ENCODE peak calls at places on chromosome 10, in nine cellular contexts. One of them, this sample, is unnamed.

GRCh38 chr10:6204063-6204340 is 1.3 kb downstream of the PFKFB3 start:
- DNase-seq in nephron progenitor cell: peak
- DNase-seq in lower lobe of right lung: peak
- DNase-seq in GM13977: peak
- DNase-seq in omental fat pad: no peak
- DNase-seq in astrocyte of the cerebellum: no peak
- DNase-seq in psoas muscle: peak
- DNase-seq in tibial artery: peak
- DNase-seq in MM.1S: no peak
- DNase-seq in this sample: peak

GRCh38 chr10:86556933-86557649 is 35.5 kb upstream of the WAPL start:
- DNase-seq in nephron progenitor cell: no peak
- DNase-seq in lower lobe of right lung: no peak
- DNase-seq in GM13977: no peak
- DNase-seq in omental fat pad: no peak
- DNase-seq in astrocyte of the cerebellum: no peak
- DNase-seq in psoas muscle: no peak
- DNase-seq in tibial artery: no peak
- DNase-seq in MM.1S: no peak
- DNase-seq in this sample: no peak

GRCh38 chr10:26386800-26387199 is 51.3 kb upstream of the APBB1IP start:
- DNase-seq in nephron progenitor cell: no peak
- DNase-seq in lower lobe of right lung: no peak
- DNase-seq in GM13977: no peak
- DNase-seq in omental fat pad: no peak
- DNase-seq in astrocyte of the cerebellum: no peak
- DNase-seq in psoas muscle: no peak
- DNase-seq in tibial artery: no peak
- DNase-seq in MM.1S: no peak
- DNase-seq in this sample: no peak

GRCh38 chr10:4623757-4624420 is 202.1 kb upstream of the AKR1E2 start:
- DNase-seq in nephron progenitor cell: no peak
- DNase-seq in lower lobe of right lung: no peak
- DNase-seq in GM13977: no peak
- DNase-seq in omental fat pad: no peak
- DNase-seq in astrocyte of the cerebellum: no peak
- DNase-seq in psoas muscle: no peak
- DNase-seq in tibial artery: no peak
- DNase-seq in MM.1S: no peak
- DNase-seq in this sample: no peak

GRCh38 chr10:8392216-8392615 is 337.7 kb downstream of the GATA3 start:
- DNase-seq in nephron progenitor cell: no peak
- DNase-seq in lower lobe of right lung: no peak
- DNase-seq in GM13977: no peak
- DNase-seq in omental fat pad: no peak
- DNase-seq in astrocyte of the cerebellum: no peak
- DNase-seq in psoas muscle: no peak
- DNase-seq in tibial artery: no peak
- DNase-seq in MM.1S: no peak
- DNase-seq in this sample: no peak

GRCh38 chr10:101617102-101617823 is 29.1 kb downstream of the DPCD start:
- DNase-seq in nephron progenitor cell: no peak
- DNase-seq in lower lobe of right lung: no peak
- DNase-seq in GM13977: peak
- DNase-seq in omental fat pad: no peak
- DNase-seq in astrocyte of the cerebellum: no peak
- DNase-seq in psoas muscle: no peak
- DNase-seq in tibial artery: no peak
- DNase-seq in MM.1S: no peak
- DNase-seq in this sample: peak

GRCh38 chr10:99396471-99396870 is 34.0 kb downstream of the GOT1 start:
- DNase-seq in nephron progenitor cell: no peak
- DNase-seq in lower lobe of right lung: no peak
- DNase-seq in GM13977: no peak
- DNase-seq in omental fat pad: no peak
- DNase-seq in astrocyte of the cerebellum: no peak
- DNase-seq in psoas muscle: no peak
- DNase-seq in tibial artery: no peak
- DNase-seq in MM.1S: no peak
- DNase-seq in this sample: no peak

GRCh38 chr10:79250259-79250658 is 97.0 kb upstream of the PPIF start:
- DNase-seq in nephron progenitor cell: no peak
- DNase-seq in lower lobe of right lung: peak
- DNase-seq in GM13977: no peak
- DNase-seq in omental fat pad: no peak
- DNase-seq in astrocyte of the cerebellum: no peak
- DNase-seq in psoas muscle: peak
- DNase-seq in tibial artery: peak
- DNase-seq in MM.1S: peak
- DNase-seq in this sample: no peak

GRCh38 chr10:131200856-131201470 is 110.6 kb downstream of the TCERG1L start:
- DNase-seq in nephron progenitor cell: no peak
- DNase-seq in lower lobe of right lung: peak
- DNase-seq in GM13977: no peak
- DNase-seq in omental fat pad: no peak
- DNase-seq in astrocyte of the cerebellum: no peak
- DNase-seq in psoas muscle: peak
- DNase-seq in tibial artery: peak
- DNase-seq in MM.1S: no peak
- DNase-seq in this sample: no peak

GRCh38 chr10:80405636-80406035 is 2.7 kb upstream of the PRXL2A start:
- DNase-seq in nephron progenitor cell: no peak
- DNase-seq in lower lobe of right lung: no peak
- DNase-seq in GM13977: no peak
- DNase-seq in omental fat pad: no peak
- DNase-seq in astrocyte of the cerebellum: no peak
- DNase-seq in psoas muscle: no peak
- DNase-seq in tibial artery: no peak
- DNase-seq in MM.1S: peak
- DNase-seq in this sample: no peak

GRCh38 chr10:68981074-68981473 is 7.5 kb upstream of the KIFBP start:
- DNase-seq in nephron progenitor cell: no peak
- DNase-seq in lower lobe of right lung: no peak
- DNase-seq in GM13977: no peak
- DNase-seq in omental fat pad: no peak
- DNase-seq in astrocyte of the cerebellum: no peak
- DNase-seq in psoas muscle: no peak
- DNase-seq in tibial artery: no peak
- DNase-seq in MM.1S: no peak
- DNase-seq in this sample: no peak
- TF ChIP-seq CTCF in nephron progenitor cell: peak
- TF ChIP-seq CTCF in lower lobe of right lung: no peak
- TF ChIP-seq CTCF in GM13977: no peak
- TF ChIP-seq CTCF in omental fat pad: no peak
- TF ChIP-seq CTCF in astrocyte of the cerebellum: peak
- TF ChIP-seq CTCF in psoas muscle: no peak
- TF ChIP-seq CTCF in tibial artery: peak
- TF ChIP-seq CTCF in MM.1S: peak
- TF ChIP-seq CTCF in this sample: no peak

DNA sequence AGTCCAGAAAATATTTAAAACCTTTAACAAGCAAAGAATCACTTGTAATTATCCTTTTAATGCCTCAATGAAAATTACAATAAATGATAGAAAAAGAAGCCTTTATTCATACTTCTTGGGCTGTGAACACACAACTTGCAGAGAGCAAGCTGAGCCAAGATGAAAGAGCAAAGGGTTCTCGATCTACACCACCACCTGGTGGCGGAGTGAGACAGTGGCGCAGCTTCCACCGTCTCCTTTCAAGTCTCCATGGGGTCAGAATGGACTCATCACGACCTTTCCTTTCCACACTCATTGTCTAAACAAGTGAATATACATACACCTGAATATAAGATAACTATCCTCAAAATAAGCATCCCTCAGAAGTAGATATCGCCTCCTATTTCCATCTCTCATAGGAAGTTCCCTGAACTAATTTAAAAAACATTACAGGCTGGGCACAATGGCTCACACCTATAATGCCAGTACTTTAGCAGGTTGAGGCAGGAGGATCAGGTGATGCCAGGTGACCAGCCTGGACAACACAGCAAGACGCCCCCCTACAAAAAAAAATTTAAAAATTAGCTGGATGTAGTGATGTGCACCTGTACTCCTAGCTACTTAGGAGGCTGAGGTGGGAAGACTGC is 40.7 kb downstream of the ATE1 start:
- DNase-seq in nephron progenitor cell: peak
- DNase-seq in lower lobe of right lung: no peak
- DNase-seq in GM13977: peak
- DNase-seq in omental fat pad: no peak
- DNase-seq in astrocyte of the cerebellum: peak
- DNase-seq in psoas muscle: no peak
- DNase-seq in tibial artery: no peak
- DNase-seq in MM.1S: peak
- DNase-seq in this sample: peak
- TF ChIP-seq CTCF in nephron progenitor cell: peak
- TF ChIP-seq CTCF in lower lobe of right lung: peak
- TF ChIP-seq CTCF in GM13977: peak
- TF ChIP-seq CTCF in omental fat pad: no peak
- TF ChIP-seq CTCF in astrocyte of the cerebellum: peak
- TF ChIP-seq CTCF in psoas muscle: peak
- TF ChIP-seq CTCF in tibial artery: peak
- TF ChIP-seq CTCF in MM.1S: peak
- TF ChIP-seq CTCF in this sample: peak

GRCh38 chr10:92574545-92575377 is 868 bp upstream of the IDE start:
- DNase-seq in nephron progenitor cell: no peak
- DNase-seq in lower lobe of right lung: no peak
- DNase-seq in GM13977: peak
- DNase-seq in omental fat pad: no peak
- DNase-seq in astrocyte of the cerebellum: no peak
- DNase-seq in psoas muscle: no peak
- DNase-seq in tibial artery: no peak
- DNase-seq in MM.1S: peak
- DNase-seq in this sample: peak

GRCh38 chr10:92571649-92572048 is 2.2 kb downstream of the IDE start:
- DNase-seq in nephron progenitor cell: no peak
- DNase-seq in lower lobe of right lung: no peak
- DNase-seq in GM13977: no peak
- DNase-seq in omental fat pad: no peak
- DNase-seq in astrocyte of the cerebellum: no peak
- DNase-seq in psoas muscle: no peak
- DNase-seq in tibial artery: no peak
- DNase-seq in MM.1S: no peak
- DNase-seq in this sample: no peak

GRCh38 chr10:92572362-92573090 is 1.4 kb downstream of the IDE start:
- DNase-seq in nephron progenitor cell: no peak
- DNase-seq in lower lobe of right lung: no peak
- DNase-seq in GM13977: peak
- DNase-seq in omental fat pad: no peak
- DNase-seq in astrocyte of the cerebellum: no peak
- DNase-seq in psoas muscle: no peak
- DNase-seq in tibial artery: no peak
- DNase-seq in MM.1S: no peak
- DNase-seq in this sample: peak

GRCh38 chr10:92573798-92574544 is at the start of gene IDE:
- DNase-seq in nephron progenitor cell: peak
- DNase-seq in lower lobe of right lung: peak
- DNase-seq in GM13977: peak
- DNase-seq in omental fat pad: peak
- DNase-seq in astrocyte of the cerebellum: peak
- DNase-seq in psoas muscle: peak
- DNase-seq in tibial artery: peak
- DNase-seq in MM.1S: peak
- DNase-seq in this sample: peak

GRCh38 chr10:92573091-92573797 is 649 bp downstream of the IDE start:
- DNase-seq in nephron progenitor cell: peak
- DNase-seq in lower lobe of right lung: no peak
- DNase-seq in GM13977: peak
- DNase-seq in omental fat pad: no peak
- DNase-seq in astrocyte of the cerebellum: no peak
- DNase-seq in psoas muscle: peak
- DNase-seq in tibial artery: no peak
- DNase-seq in MM.1S: peak
- DNase-seq in this sample: peak
- TF ChIP-seq CTCF in nephron progenitor cell: no peak
- TF ChIP-seq CTCF in lower lobe of right lung: no peak
- TF ChIP-seq CTCF in GM13977: no peak
- TF ChIP-seq CTCF in omental fat pad: no peak
- TF ChIP-seq CTCF in astrocyte of the cerebellum: peak
- TF ChIP-seq CTCF in psoas muscle: peak
- TF ChIP-seq CTCF in tibial artery: peak
- TF ChIP-seq CTCF in MM.1S: peak
- TF ChIP-seq CTCF in this sample: no peak

GRCh38 chr10:50417486-50417905 is 166.2 kb upstream of the ASAH2 start:
- DNase-seq in nephron progenitor cell: no peak
- DNase-seq in lower lobe of right lung: no peak
- DNase-seq in GM13977: no peak
- DNase-seq in omental fat pad: no peak
- DNase-seq in astrocyte of the cerebellum: no peak
- DNase-seq in psoas muscle: no peak
- DNase-seq in tibial artery: no peak
- DNase-seq in MM.1S: no peak
- DNase-seq in this sample: peak

GRCh38 chr10:50419756-50420155 is 168.4 kb upstream of the ASAH2 start:
- DNase-seq in nephron progenitor cell: no peak
- DNase-seq in lower lobe of right lung: no peak
- DNase-seq in GM13977: no peak
- DNase-seq in omental fat pad: no peak
- DNase-seq in astrocyte of the cerebellum: no peak
- DNase-seq in psoas muscle: no peak
- DNase-seq in tibial artery: no peak
- DNase-seq in MM.1S: no peak
- DNase-seq in this sample: no peak

GRCh38 chr10:50419091-50419490 is 167.8 kb upstream of the ASAH2 start:
- DNase-seq in nephron progenitor cell: no peak
- DNase-seq in lower lobe of right lung: no peak
- DNase-seq in GM13977: no peak
- DNase-seq in omental fat pad: no peak
- DNase-seq in astrocyte of the cerebellum: no peak
- DNase-seq in psoas muscle: no peak
- DNase-seq in tibial artery: no peak
- DNase-seq in MM.1S: no peak
- DNase-seq in this sample: no peak

GRCh38 chr10:50416885-50417284 is 165.6 kb upstream of the ASAH2 start:
- DNase-seq in nephron progenitor cell: no peak
- DNase-seq in lower lobe of right lung: no peak
- DNase-seq in GM13977: no peak
- DNase-seq in omental fat pad: no peak
- DNase-seq in astrocyte of the cerebellum: no peak
- DNase-seq in psoas muscle: no peak
- DNase-seq in tibial artery: no peak
- DNase-seq in MM.1S: no peak
- DNase-seq in this sample: peak

DNA sequence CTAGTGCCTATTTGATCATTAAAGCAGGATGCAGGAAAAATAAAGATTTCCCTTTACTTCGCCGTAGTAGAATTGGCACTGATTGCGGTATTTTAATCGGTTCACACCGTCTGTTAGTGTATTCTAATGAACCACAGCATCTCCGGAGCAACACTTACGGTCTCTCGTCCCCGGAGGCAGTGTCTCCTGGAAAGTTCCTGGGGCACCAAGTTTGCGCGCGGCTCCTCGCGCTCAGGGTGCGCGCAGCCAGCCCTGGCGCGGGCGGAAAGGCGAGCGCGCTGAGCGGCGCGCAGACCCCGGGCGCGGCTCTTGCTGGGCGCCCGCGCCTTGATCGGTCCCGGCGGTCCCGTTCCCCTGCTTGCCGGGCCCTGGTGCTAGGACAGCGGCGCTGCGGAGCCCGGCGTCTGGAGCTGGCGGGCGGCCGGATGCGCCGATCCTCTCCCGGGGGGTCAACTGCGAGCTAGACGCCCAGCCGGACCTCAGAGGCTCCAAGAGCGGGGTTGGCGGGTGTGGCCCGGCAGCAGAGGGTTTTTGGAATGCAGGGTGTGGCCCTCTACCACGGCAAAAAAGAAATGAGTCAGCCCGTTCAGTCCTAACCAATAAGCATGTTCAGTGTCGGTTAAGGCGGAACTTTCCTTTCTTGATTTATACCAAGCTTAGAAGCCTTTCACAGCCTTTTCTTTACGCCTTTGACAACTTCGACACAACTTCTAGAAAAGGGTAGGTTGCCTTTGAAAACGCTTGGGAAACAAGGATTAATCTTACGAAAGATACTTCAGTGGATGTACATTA is 166.8 kb upstream of the ASAH2 start:
- DNase-seq in nephron progenitor cell: peak
- DNase-seq in lower lobe of right lung: peak
- DNase-seq in GM13977: peak
- DNase-seq in omental fat pad: no peak
- DNase-seq in astrocyte of the cerebellum: peak
- DNase-seq in psoas muscle: peak
- DNase-seq in tibial artery: peak
- DNase-seq in MM.1S: no peak
- DNase-seq in this sample: peak
- TF ChIP-seq CTCF in nephron progenitor cell: no peak
- TF ChIP-seq CTCF in lower lobe of right lung: peak
- TF ChIP-seq CTCF in GM13977: peak
- TF ChIP-seq CTCF in omental fat pad: no peak
- TF ChIP-seq CTCF in astrocyte of the cerebellum: no peak
- TF ChIP-seq CTCF in psoas muscle: peak
- TF ChIP-seq CTCF in tibial artery: no peak
- TF ChIP-seq CTCF in MM.1S: no peak
- TF ChIP-seq CTCF in this sample: no peak

This sample was measured in GM20000.